ENCODE peak calls at places on chromosomes 1 and 21, in four cellular contexts. One of them, this sample, is unnamed.

GRCh38 chr1:50570064-50570463 is 146.8 kb upstream of the DMRTA2 start:
- DNase-seq in K562: no peak
- DNase-seq in HepG2: peak; percentile 29
- DNase-seq in GM12878: no peak
- DNase-seq in this sample: no peak

GRCh38 chr1:107535091-107535490 is 394.3 kb downstream of the NTNG1 start:
- DNase-seq in K562: no peak
- DNase-seq in GM12878: no peak
- DNase-seq in HepG2: no peak
- DNase-seq in this sample: no peak

GRCh38 chr1:16430598-16430997 is 6.6 kb downstream of the SPATA21 start:
- DNase-seq in K562: peak; percentile 71
- DNase-seq in HepG2: no peak
- DNase-seq in GM12878: no peak
- DNase-seq in this sample: no peak

GRCh38 chr21:42863504-42863870 is 15.9 kb downstream of the WDR4 start:
- DNase-seq in GM12878: no peak
- DNase-seq in HepG2: no peak
- DNase-seq in K562: no peak
- DNase-seq in this sample: no peak

GRCh38 chr1:206108635-206109034 is 8.6 kb downstream of the AVPR1B start:
- DNase-seq in K562: no peak
- DNase-seq in HepG2: no peak
- DNase-seq in GM12878: no peak
- DNase-seq in this sample: no peak

GRCh38 chr21:42684109-42684916 is 30.9 kb downstream of the PDE9A start:
- DNase-seq in GM12878: no peak
- DNase-seq in K562: no peak
- DNase-seq in HepG2: no peak
- DNase-seq in this sample: no peak

GRCh38 chr1:27031235-27032118 is 18.8 kb upstream of the TENT5B start:
- DNase-seq in K562: peak; percentile 23
- DNase-seq in GM12878: no peak
- DNase-seq in HepG2: no peak
- DNase-seq in this sample: no peak

GRCh38 chr1:52426391-52426790 is 22.0 kb downstream of the PRPF38A start:
- DNase-seq in HepG2: no peak
- DNase-seq in GM12878: no peak
- DNase-seq in K562: no peak
- DNase-seq in this sample: no peak

GRCh38 chr1:208061118-208061517 is 150.2 kb upstream of the CD34 start:
- DNase-seq in K562: no peak
- DNase-seq in GM12878: no peak
- DNase-seq in HepG2: no peak
- DNase-seq in this sample: no peak

GRCh38 chr1:48683878-48684277 is 92.8 kb downstream of the BEND5 start:
- DNase-seq in K562: no peak
- DNase-seq in HepG2: no peak
- DNase-seq in GM12878: no peak
- DNase-seq in this sample: no peak

GRCh38 chr1:230310381-230311163 is 115.6 kb downstream of the PGBD5 start:
- DNase-seq in GM12878: peak; percentile 11
- DNase-seq in K562: peak; percentile 92
- DNase-seq in HepG2: peak; percentile 60
- DNase-seq in this sample: peak; percentile 81

GRCh38 chr1:21763694-21764419 is 19.1 kb downstream of the USP48 start:
- DNase-seq in HepG2: no peak
- DNase-seq in K562: no peak
- DNase-seq in GM12878: no peak
- DNase-seq in this sample: no peak

GRCh38 chr1:219651993-219652392 is 39.1 kb upstream of the ZC3H11B start:
- DNase-seq in HepG2: no peak
- DNase-seq in GM12878: no peak
- DNase-seq in K562: no peak
- DNase-seq in this sample: no peak

GRCh38 chr1:47686731-47687617 is 249.1 kb downstream of the FOXD2 start:
- DNase-seq in HepG2: no peak
- DNase-seq in GM12878: no peak
- DNase-seq in K562: no peak
- DNase-seq in this sample: no peak

GRCh38 chr1:5885471-5886139 is 106.6 kb downstream of the NPHP4 start:
- DNase-seq in K562: peak; percentile 95
- DNase-seq in GM12878: no peak
- DNase-seq in HepG2: no peak
- DNase-seq in this sample: no peak

GRCh38 chr1:214127705-214128104 is 139.9 kb downstream of the PROX1 start:
- DNase-seq in GM12878: no peak
- DNase-seq in K562: no peak
- DNase-seq in HepG2: no peak
- DNase-seq in this sample: no peak

GRCh38 chr21:43206231-43207042 is 37.6 kb downstream of the CRYAA start:
- DNase-seq in HepG2: no peak
- DNase-seq in K562: no peak
- DNase-seq in GM12878: no peak
- DNase-seq in this sample: no peak

GRCh38 chr1:244601336-244601735 is 51.6 kb upstream of the DESI2 start:
- DNase-seq in GM12878: no peak
- DNase-seq in K562: no peak
- DNase-seq in HepG2: no peak
- DNase-seq in this sample: no peak

GRCh38 chr1:39133340-39133684 is 71.2 kb upstream of the MACF1 start:
- DNase-seq in K562: no peak
- DNase-seq in GM12878: no peak
- DNase-seq in HepG2: no peak
- DNase-seq in this sample: no peak

GRCh38 chr1:39134768-39135333 is 69.6 kb upstream of the MACF1 start:
- DNase-seq in GM12878: no peak
- DNase-seq in HepG2: no peak
- DNase-seq in K562: no peak
- DNase-seq in this sample: no peak

GRCh38 chr1:39131940-39132339 is 72.6 kb upstream of the MACF1 start:
- DNase-seq in GM12878: no peak
- DNase-seq in K562: no peak
- DNase-seq in HepG2: no peak
- DNase-seq in this sample: no peak

GRCh38 chr1:39130297-39130696 is 74.2 kb upstream of the MACF1 start:
- DNase-seq in K562: no peak
- DNase-seq in GM12878: no peak
- DNase-seq in HepG2: no peak
- DNase-seq in this sample: no peak

GRCh38 chr1:39132505-39133339 is 71.8 kb upstream of the MACF1 start:
- DNase-seq in HepG2: peak; percentile 85
- DNase-seq in GM12878: no peak
- DNase-seq in K562: no peak
- DNase-seq in this sample: no peak
- TF ChIP-seq YY1 in HepG2: no peak
- TF ChIP-seq YY1 in GM12878: no peak
- TF ChIP-seq YY1 in K562: no peak
- TF ChIP-seq YY1 in this sample: no peak

GRCh38 chr1:37108596-37109188 is 74.4 kb upstream of the GRIK3 start:
- DNase-seq in K562: no peak
- DNase-seq in HepG2: no peak
- DNase-seq in GM12878: no peak
- DNase-seq in this sample: no peak
- H3K27me3 ChIP-seq in K562: no peaks in the 10 kb centered on the region
- H3K27me3 ChIP-seq in HepG2: no peaks in the 10 kb centered on the region
- H3K27me3 ChIP-seq in GM12878: no peaks in the 10 kb centered on the region
- H3K27me3 ChIP-seq in this sample: peaks cover 6% of the 10 kb centered on the region

GRCh38 chr1:101174722-101175121 is 62.1 kb upstream of the S1PR1 start:
- DNase-seq in K562: no peak
- DNase-seq in GM12878: no peak
- DNase-seq in HepG2: no peak
- DNase-seq in this sample: no peak
- TF ChIP-seq YY1 in K562: no peak
- TF ChIP-seq YY1 in GM12878: no peak
- TF ChIP-seq YY1 in HepG2: no peak
- TF ChIP-seq YY1 in this sample: no peak

GRCh38 chr1:100511058-100511457 is 26.9 kb upstream of the GPR88 start:
- DNase-seq in GM12878: no peak
- DNase-seq in K562: no peak
- DNase-seq in HepG2: no peak
- DNase-seq in this sample: no peak

GRCh38 chr1:100511773-100512172 is 26.2 kb upstream of the GPR88 start:
- DNase-seq in HepG2: no peak
- DNase-seq in K562: no peak
- DNase-seq in GM12878: no peak
- DNase-seq in this sample: no peak

GRCh38 chr1:100512803-100513352 is 25.1 kb upstream of the GPR88 start:
- DNase-seq in GM12878: no peak
- DNase-seq in HepG2: no peak
- DNase-seq in K562: no peak
- DNase-seq in this sample: no peak

GRCh38 chr1:100506221-100506620 is 31.7 kb upstream of the GPR88 start:
- DNase-seq in GM12878: no peak
- DNase-seq in K562: no peak
- DNase-seq in HepG2: no peak
- DNase-seq in this sample: no peak

DNA sequence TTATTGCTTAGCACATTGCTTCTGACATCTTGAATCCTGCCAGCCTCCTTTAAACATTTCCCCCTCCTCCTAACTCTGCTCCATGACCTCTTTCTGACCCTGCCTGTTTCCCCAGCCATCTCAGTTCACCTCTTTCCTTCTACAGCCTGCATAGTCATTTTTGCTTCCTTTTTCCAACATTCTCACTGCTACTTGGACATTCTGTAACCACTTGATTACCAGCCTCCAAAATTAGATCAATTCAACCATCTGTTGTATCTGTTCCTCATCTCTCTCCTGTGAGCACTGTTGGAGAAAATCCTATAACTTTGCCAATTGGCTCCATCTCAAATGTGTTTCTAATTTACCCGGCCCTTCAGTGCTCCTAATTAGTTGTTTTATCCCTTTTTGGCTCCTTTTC is 27.5 kb upstream of the GPR88 start:
- DNase-seq in HepG2: no peak
- DNase-seq in K562: no peak
- DNase-seq in GM12878: no peak
- DNase-seq in this sample: no peak
- H3K27me3 ChIP-seq in HepG2: no peaks in the 10 kb centered on the region
- H3K27me3 ChIP-seq in K562: no peaks in the 10 kb centered on the region
- H3K27me3 ChIP-seq in GM12878: no peaks in the 10 kb centered on the region
- H3K27me3 ChIP-seq in this sample: no peaks in the 10 kb centered on the region

DNA sequence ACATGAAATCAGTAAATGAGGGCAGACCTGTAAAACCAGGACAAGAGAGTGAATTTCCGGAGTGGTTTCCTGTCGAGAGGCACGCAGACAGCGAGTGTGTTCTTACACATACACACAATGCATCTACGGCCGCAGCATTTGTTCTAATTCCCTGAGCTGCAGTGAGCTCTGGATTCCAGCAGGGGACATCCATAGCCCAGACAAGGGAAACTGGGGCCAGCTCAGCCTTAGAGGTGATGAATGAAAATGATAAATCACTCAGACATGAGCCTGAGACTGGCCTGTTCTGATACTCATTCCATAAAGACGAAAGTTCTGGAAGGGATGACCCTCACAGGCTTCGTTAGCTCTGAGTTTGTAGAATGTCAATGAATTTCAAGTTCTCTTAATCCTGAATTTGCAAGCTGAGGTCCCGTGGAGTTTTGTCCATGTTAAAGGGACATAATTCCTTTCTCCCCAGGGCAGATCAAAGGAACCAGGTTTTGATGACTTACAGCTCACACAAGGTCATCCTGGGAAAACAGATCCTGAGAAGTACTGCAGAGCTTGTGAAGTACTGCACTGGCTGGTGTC is 207.9 kb upstream of the C1orf87 start:
- DNase-seq in K562: peak; percentile 16
- DNase-seq in HepG2: peak; percentile 52
- DNase-seq in GM12878: peak; percentile 1
- DNase-seq in this sample: peak; percentile 78
- TF ChIP-seq YY1 in K562: no peak
- TF ChIP-seq YY1 in HepG2: no peak
- TF ChIP-seq YY1 in GM12878: peak; percentile 44
- TF ChIP-seq YY1 in this sample: no peak

DNA sequence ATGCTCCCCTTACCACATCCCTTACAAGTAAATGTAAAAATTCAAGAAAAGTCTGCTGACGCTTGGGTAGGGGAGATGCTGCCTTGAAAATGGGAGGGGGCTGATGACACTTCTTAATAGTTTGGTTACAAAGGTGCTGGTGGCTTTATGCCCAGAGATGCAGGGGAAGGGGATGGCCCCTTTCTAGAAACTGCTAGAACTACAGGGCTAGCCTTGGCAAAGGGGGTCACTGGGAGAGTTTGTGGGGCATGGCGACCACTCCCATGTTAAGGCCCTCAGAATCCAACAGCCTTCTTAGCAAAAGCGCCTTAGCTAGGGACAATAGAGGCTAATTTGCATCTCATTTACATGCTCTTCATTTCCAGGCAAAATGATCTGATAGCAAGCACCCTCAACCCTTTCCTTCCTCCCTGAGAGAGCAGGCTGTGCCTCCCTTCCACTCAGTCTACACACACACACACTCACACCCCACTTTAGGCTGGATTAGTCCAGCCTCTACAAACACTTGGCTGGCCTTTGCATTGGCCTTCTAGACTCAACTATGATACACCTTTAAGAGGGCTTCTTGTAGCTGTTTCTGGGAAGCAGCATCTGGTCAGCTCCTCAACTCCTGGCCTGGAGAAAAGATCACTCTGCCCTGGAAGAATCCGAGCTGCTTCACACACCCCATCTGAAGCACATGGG is 1.8 kb downstream of the SEMA6C start:
- DNase-seq in K562: no peak
- DNase-seq in HepG2: no peak
- DNase-seq in GM12878: no peak
- DNase-seq in this sample: no peak
- H3K27me3 ChIP-seq in K562: no peaks in the 10 kb centered on the region
- H3K27me3 ChIP-seq in HepG2: no peaks in the 10 kb centered on the region
- H3K27me3 ChIP-seq in GM12878: peaks cover 8% of the 10 kb centered on the region
- H3K27me3 ChIP-seq in this sample: peaks cover 10% of the 10 kb centered on the region

GRCh38 chr1:61602663-61603062 is 122.3 kb downstream of the TM2D1 start:
- DNase-seq in GM12878: no peak
- DNase-seq in HepG2: no peak
- DNase-seq in K562: no peak
- DNase-seq in this sample: no peak

GRCh38 chr1:61607448-61607847 is 117.5 kb downstream of the TM2D1 start:
- DNase-seq in K562: no peak
- DNase-seq in HepG2: no peak
- DNase-seq in GM12878: no peak
- DNase-seq in this sample: no peak

GRCh38 chr1:61606448-61607312 is 118.3 kb downstream of the TM2D1 start:
- DNase-seq in GM12878: no peak
- DNase-seq in K562: no peak
- DNase-seq in HepG2: no peak
- DNase-seq in this sample: no peak

GRCh38 chr1:61604684-61605083 is 120.3 kb downstream of the TM2D1 start:
- DNase-seq in HepG2: no peak
- DNase-seq in GM12878: no peak
- DNase-seq in K562: no peak
- DNase-seq in this sample: no peak

GRCh38 chr1:61605607-61606321 is 119.2 kb downstream of the TM2D1 start:
- DNase-seq in K562: no peak
- DNase-seq in GM12878: no peak
- DNase-seq in HepG2: no peak
- DNase-seq in this sample: no peak
- TF ChIP-seq YY1 in K562: no peak
- TF ChIP-seq YY1 in GM12878: no peak
- TF ChIP-seq YY1 in HepG2: no peak
- TF ChIP-seq YY1 in this sample: no peak